ENCODE peak calls at places on chromosomes 13 and 19, in ten cellular contexts. One of them, this sample, is unnamed.

GRCh38 chr13:40770609-40770933 is 419 bp downstream of the MRPS31 start:
- DNase-seq in ureter: no peak
- DNase-seq in skeletal muscle cell: no peak
- DNase-seq in activated naive CD4-positive, alpha-beta T cell treated with anti-CD3 and anti-CD28 coated beads, Interleukin-2, amount 50 U/mL, for 72 hours: no peak
- DNase-seq in AG04449: no peak
- DNase-seq in naive B cell: no peak
- DNase-seq in fibroblast of lung: no peak
- DNase-seq in smooth muscle cell of the brain vasculature: no peak
- DNase-seq in upper lobe of left lung: no peak
- DNase-seq in suprapubic skin: no peak
- DNase-seq in this sample: no peak

GRCh38 chr19:7637374-7638256 is 705 bp downstream of the STXBP2 start:
- DNase-seq in upper lobe of left lung: peak
- DNase-seq in suprapubic skin: no peak
- DNase-seq in AG04449: no peak
- DNase-seq in fibroblast of lung: no peak
- DNase-seq in skeletal muscle cell: no peak
- DNase-seq in naive B cell: no peak
- DNase-seq in ureter: no peak
- DNase-seq in smooth muscle cell of the brain vasculature: no peak
- DNase-seq in activated naive CD4-positive, alpha-beta T cell treated with anti-CD3 and anti-CD28 coated beads, Interleukin-2, amount 50 U/mL, for 72 hours: peak
- DNase-seq in this sample: no peak

GRCh38 chr13:43057653-43058317 is 34.4 kb downstream of the DNAJC15 start:
- DNase-seq in suprapubic skin: no peak
- DNase-seq in activated naive CD4-positive, alpha-beta T cell treated with anti-CD3 and anti-CD28 coated beads, Interleukin-2, amount 50 U/mL, for 72 hours: peak
- DNase-seq in skeletal muscle cell: no peak
- DNase-seq in smooth muscle cell of the brain vasculature: peak
- DNase-seq in AG04449: no peak
- DNase-seq in naive B cell: no peak
- DNase-seq in fibroblast of lung: peak
- DNase-seq in upper lobe of left lung: no peak
- DNase-seq in ureter: no peak
- DNase-seq in this sample: no peak

GRCh38 chr13:21707586-21707985 is 36.7 kb downstream of the FGF9 start:
- DNase-seq in smooth muscle cell of the brain vasculature: no peak
- DNase-seq in fibroblast of lung: no peak
- DNase-seq in upper lobe of left lung: no peak
- DNase-seq in ureter: no peak
- DNase-seq in activated naive CD4-positive, alpha-beta T cell treated with anti-CD3 and anti-CD28 coated beads, Interleukin-2, amount 50 U/mL, for 72 hours: no peak
- DNase-seq in skeletal muscle cell: no peak
- DNase-seq in AG04449: no peak
- DNase-seq in suprapubic skin: no peak
- DNase-seq in naive B cell: no peak
- DNase-seq in this sample: no peak

GRCh38 chr19:34480971-34481821 is at the start of gene WTIP:
- DNase-seq in smooth muscle cell of the brain vasculature: peak
- DNase-seq in skeletal muscle cell: peak
- DNase-seq in activated naive CD4-positive, alpha-beta T cell treated with anti-CD3 and anti-CD28 coated beads, Interleukin-2, amount 50 U/mL, for 72 hours: no peak
- DNase-seq in ureter: peak
- DNase-seq in suprapubic skin: peak
- DNase-seq in fibroblast of lung: peak
- DNase-seq in upper lobe of left lung: peak
- DNase-seq in naive B cell: no peak
- DNase-seq in AG04449: peak
- DNase-seq in this sample: no peak

GRCh38 chr19:17579523-17580244 is 24.2 kb downstream of the COLGALT1 start:
- DNase-seq in upper lobe of left lung: peak
- DNase-seq in suprapubic skin: no peak
- DNase-seq in activated naive CD4-positive, alpha-beta T cell treated with anti-CD3 and anti-CD28 coated beads, Interleukin-2, amount 50 U/mL, for 72 hours: peak
- DNase-seq in AG04449: no peak
- DNase-seq in naive B cell: peak
- DNase-seq in skeletal muscle cell: no peak
- DNase-seq in smooth muscle cell of the brain vasculature: no peak
- DNase-seq in fibroblast of lung: peak
- DNase-seq in ureter: no peak
- DNase-seq in this sample: no peak

GRCh38 chr13:24033527-24034302 is 126.8 kb upstream of the SPATA13 start:
- DNase-seq in activated naive CD4-positive, alpha-beta T cell treated with anti-CD3 and anti-CD28 coated beads, Interleukin-2, amount 50 U/mL, for 72 hours: no peak
- DNase-seq in fibroblast of lung: peak
- DNase-seq in naive B cell: no peak
- DNase-seq in ureter: peak
- DNase-seq in AG04449: peak
- DNase-seq in smooth muscle cell of the brain vasculature: no peak
- DNase-seq in skeletal muscle cell: peak
- DNase-seq in suprapubic skin: no peak
- DNase-seq in upper lobe of left lung: no peak
- DNase-seq in this sample: no peak

GRCh38 chr19:43618921-43619261 is 538 bp downstream of the ZNF428 start:
- DNase-seq in fibroblast of lung: no peak
- DNase-seq in skeletal muscle cell: no peak
- DNase-seq in suprapubic skin: no peak
- DNase-seq in AG04449: no peak
- DNase-seq in naive B cell: no peak
- DNase-seq in upper lobe of left lung: no peak
- DNase-seq in ureter: no peak
- DNase-seq in smooth muscle cell of the brain vasculature: no peak
- DNase-seq in activated naive CD4-positive, alpha-beta T cell treated with anti-CD3 and anti-CD28 coated beads, Interleukin-2, amount 50 U/mL, for 72 hours: peak
- DNase-seq in this sample: no peak

GRCh38 chr19:54029930-54030490 is 33.7 kb downstream of the VSTM1 start:
- DNase-seq in smooth muscle cell of the brain vasculature: no peak
- DNase-seq in naive B cell: peak
- DNase-seq in upper lobe of left lung: no peak
- DNase-seq in ureter: no peak
- DNase-seq in skeletal muscle cell: no peak
- DNase-seq in AG04449: no peak
- DNase-seq in activated naive CD4-positive, alpha-beta T cell treated with anti-CD3 and anti-CD28 coated beads, Interleukin-2, amount 50 U/mL, for 72 hours: peak
- DNase-seq in suprapubic skin: no peak
- DNase-seq in fibroblast of lung: peak
- DNase-seq in this sample: no peak

GRCh38 chr13:99610702-99611289 is 109.5 kb downstream of the TM9SF2 start:
- DNase-seq in smooth muscle cell of the brain vasculature: no peak
- DNase-seq in ureter: no peak
- DNase-seq in upper lobe of left lung: no peak
- DNase-seq in fibroblast of lung: no peak
- DNase-seq in suprapubic skin: no peak
- DNase-seq in naive B cell: no peak
- DNase-seq in AG04449: no peak
- DNase-seq in activated naive CD4-positive, alpha-beta T cell treated with anti-CD3 and anti-CD28 coated beads, Interleukin-2, amount 50 U/mL, for 72 hours: no peak
- DNase-seq in skeletal muscle cell: no peak
- DNase-seq in this sample: no peak

GRCh38 chr19:8654591-8655339 is 24.3 kb downstream of the NFILZ start:
- DNase-seq in suprapubic skin: no peak
- DNase-seq in skeletal muscle cell: no peak
- DNase-seq in AG04449: no peak
- DNase-seq in naive B cell: peak
- DNase-seq in upper lobe of left lung: peak
- DNase-seq in smooth muscle cell of the brain vasculature: no peak
- DNase-seq in activated naive CD4-positive, alpha-beta T cell treated with anti-CD3 and anti-CD28 coated beads, Interleukin-2, amount 50 U/mL, for 72 hours: peak
- DNase-seq in ureter: peak
- DNase-seq in fibroblast of lung: peak
- DNase-seq in this sample: no peak

GRCh38 chr19:30088567-30088966 is 146.5 kb downstream of the URI1 start:
- DNase-seq in AG04449: no peak
- DNase-seq in fibroblast of lung: no peak
- DNase-seq in ureter: no peak
- DNase-seq in naive B cell: no peak
- DNase-seq in suprapubic skin: no peak
- DNase-seq in activated naive CD4-positive, alpha-beta T cell treated with anti-CD3 and anti-CD28 coated beads, Interleukin-2, amount 50 U/mL, for 72 hours: no peak
- DNase-seq in skeletal muscle cell: no peak
- DNase-seq in smooth muscle cell of the brain vasculature: no peak
- DNase-seq in upper lobe of left lung: no peak
- DNase-seq in this sample: no peak

GRCh38 chr19:39212377-39212742 is 8.3 kb upstream of the SYCN start:
- DNase-seq in skeletal muscle cell: no peak
- DNase-seq in naive B cell: peak
- DNase-seq in activated naive CD4-positive, alpha-beta T cell treated with anti-CD3 and anti-CD28 coated beads, Interleukin-2, amount 50 U/mL, for 72 hours: peak
- DNase-seq in upper lobe of left lung: no peak
- DNase-seq in smooth muscle cell of the brain vasculature: no peak
- DNase-seq in suprapubic skin: no peak
- DNase-seq in fibroblast of lung: no peak
- DNase-seq in AG04449: no peak
- DNase-seq in ureter: no peak
- DNase-seq in this sample: no peak

GRCh38 chr13:25203256-25203794 is 31.2 kb upstream of the AMER2 start:
- DNase-seq in suprapubic skin: no peak
- DNase-seq in smooth muscle cell of the brain vasculature: no peak
- DNase-seq in activated naive CD4-positive, alpha-beta T cell treated with anti-CD3 and anti-CD28 coated beads, Interleukin-2, amount 50 U/mL, for 72 hours: no peak
- DNase-seq in ureter: no peak
- DNase-seq in naive B cell: no peak
- DNase-seq in skeletal muscle cell: no peak
- DNase-seq in upper lobe of left lung: no peak
- DNase-seq in fibroblast of lung: no peak
- DNase-seq in AG04449: no peak
- DNase-seq in this sample: no peak

GRCh38 chr13:24502567-24503375 is 9.8 kb downstream of the PARP4 start:
- DNase-seq in naive B cell: no peak
- DNase-seq in skeletal muscle cell: peak
- DNase-seq in fibroblast of lung: peak
- DNase-seq in upper lobe of left lung: no peak
- DNase-seq in suprapubic skin: peak
- DNase-seq in ureter: no peak
- DNase-seq in activated naive CD4-positive, alpha-beta T cell treated with anti-CD3 and anti-CD28 coated beads, Interleukin-2, amount 50 U/mL, for 72 hours: no peak
- DNase-seq in AG04449: no peak
- DNase-seq in smooth muscle cell of the brain vasculature: no peak
- DNase-seq in this sample: no peak

GRCh38 chr19:10503002-10503789 is at the start of gene KEAP1:
- DNase-seq in naive B cell: no peak
- DNase-seq in suprapubic skin: no peak
- DNase-seq in skeletal muscle cell: no peak
- DNase-seq in activated naive CD4-positive, alpha-beta T cell treated with anti-CD3 and anti-CD28 coated beads, Interleukin-2, amount 50 U/mL, for 72 hours: peak
- DNase-seq in AG04449: no peak
- DNase-seq in ureter: peak
- DNase-seq in smooth muscle cell of the brain vasculature: no peak
- DNase-seq in upper lobe of left lung: peak
- DNase-seq in fibroblast of lung: peak
- DNase-seq in this sample: peak

GRCh38 chr19:17337675-17338439 is 504 bp downstream of the GTPBP3 start:
- DNase-seq in ureter: no peak
- DNase-seq in naive B cell: no peak
- DNase-seq in AG04449: no peak
- DNase-seq in activated naive CD4-positive, alpha-beta T cell treated with anti-CD3 and anti-CD28 coated beads, Interleukin-2, amount 50 U/mL, for 72 hours: peak
- DNase-seq in fibroblast of lung: no peak
- DNase-seq in smooth muscle cell of the brain vasculature: no peak
- DNase-seq in suprapubic skin: peak
- DNase-seq in upper lobe of left lung: peak
- DNase-seq in skeletal muscle cell: no peak
- DNase-seq in this sample: no peak

GRCh38 chr19:4075373-4075772 is 8.7 kb upstream of the ZBTB7A start:
- DNase-seq in naive B cell: no peak
- DNase-seq in ureter: no peak
- DNase-seq in upper lobe of left lung: peak
- DNase-seq in AG04449: no peak
- DNase-seq in fibroblast of lung: peak
- DNase-seq in smooth muscle cell of the brain vasculature: no peak
- DNase-seq in skeletal muscle cell: no peak
- DNase-seq in activated naive CD4-positive, alpha-beta T cell treated with anti-CD3 and anti-CD28 coated beads, Interleukin-2, amount 50 U/mL, for 72 hours: no peak
- DNase-seq in suprapubic skin: no peak
- DNase-seq in this sample: no peak

GRCh38 chr19:55075366-55075998 is at the start of gene EPS8L1:
- DNase-seq in smooth muscle cell of the brain vasculature: no peak
- DNase-seq in AG04449: no peak
- DNase-seq in naive B cell: no peak
- DNase-seq in skeletal muscle cell: no peak
- DNase-seq in activated naive CD4-positive, alpha-beta T cell treated with anti-CD3 and anti-CD28 coated beads, Interleukin-2, amount 50 U/mL, for 72 hours: no peak
- DNase-seq in fibroblast of lung: no peak
- DNase-seq in ureter: peak
- DNase-seq in upper lobe of left lung: peak
- DNase-seq in suprapubic skin: no peak
- DNase-seq in this sample: no peak

GRCh38 chr13:21310220-21310619 is 133.8 kb downstream of the MRPL57 start:
- DNase-seq in naive B cell: no peak
- DNase-seq in fibroblast of lung: peak
- DNase-seq in smooth muscle cell of the brain vasculature: no peak
- DNase-seq in suprapubic skin: no peak
- DNase-seq in activated naive CD4-positive, alpha-beta T cell treated with anti-CD3 and anti-CD28 coated beads, Interleukin-2, amount 50 U/mL, for 72 hours: no peak
- DNase-seq in upper lobe of left lung: no peak
- DNase-seq in ureter: no peak
- DNase-seq in skeletal muscle cell: no peak
- DNase-seq in AG04449: no peak
- DNase-seq in this sample: no peak